ENCODE peak calls at places on chromosomes 11 and 22, in five cellular contexts. D is CD8-positive, alpha-beta memory T cell; R is A549; F is body of pancreas; P is aorta. V is an unnamed sample.

GRCh38 chr11:119092880-119093665 is 8.4 kb downstream of the HMBS start:
- DNase-seq in D (no peak), R (no peak), P (no peak), F (peak; percentile 50), V (no peak)

GRCh38 chr11:125904678-125905077 is 370 bp downstream of the DDX25 start:
- DNase-seq in R (no peak), P (no peak), F (no peak), D (no peak), V (no peak)

GRCh38 chr11:113577356-113578163 is 102.4 kb upstream of the DRD2 start:
- DNase-seq in D (no peak), P (no peak), F (peak; percentile 25), R (no peak), V (no peak)

GRCh38 chr11:126304457-126305072 is 705 bp downstream of the DCPS start:
- DNase-seq in D (no peak), P (no peak), R (no peak), F (no peak), V (no peak)

GRCh38 chr11:73995247-73995646 is 12.6 kb upstream of the UCP2 start:
- DNase-seq in P (no peak), F (no peak), D (peak; percentile 89), R (no peak), V (no peak)

GRCh38 chr11:119093951-119094815 is 7.5 kb downstream of the DPAGT1 start:
- DNase-seq in P (peak; percentile 59), F (peak; percentile 49), R (no peak), D (peak; percentile 42), V (no peak)

GRCh38 chr22:43310311-43310710 is 32.9 kb downstream of the SCUBE1 start:
- DNase-seq in D (no peak), P (peak; percentile 24), F (no peak), R (no peak), V (no peak)

GRCh38 chr11:22337571-22338464 is at the start of gene SLC17A6:
- DNase-seq in D (no peak), R (no peak), F (peak; percentile 12), P (no peak), V (no peak)

GRCh38 chr22:42760806-42761565 is 40.3 kb upstream of the A4GALT start:
- DNase-seq in D (no peak), R (no peak), F (no peak), P (no peak), V (no peak)

GRCh38 chr22:41380993-41381328 is 781 bp upstream of the TEF start:
- DNase-seq in F (peak; percentile 90), P (peak; percentile 89), D (no peak), R (peak; percentile 37), V (no peak)

GRCh38 chr11:11586465-11586864 is 35.3 kb downstream of the GALNT18 start:
- DNase-seq in D (no peak), P (no peak), F (no peak), R (no peak), V (no peak)

GRCh38 chr11:122750047-122750446 is 88.3 kb upstream of the CRTAM start:
- DNase-seq in D (peak; percentile 40), F (no peak), P (no peak), R (no peak), V (no peak)

GRCh38 chr11:76313271-76313670 is 67.7 kb downstream of the THAP12 start:
- DNase-seq in R (no peak), F (no peak), D (no peak), P (no peak), V (no peak)

DNA sequence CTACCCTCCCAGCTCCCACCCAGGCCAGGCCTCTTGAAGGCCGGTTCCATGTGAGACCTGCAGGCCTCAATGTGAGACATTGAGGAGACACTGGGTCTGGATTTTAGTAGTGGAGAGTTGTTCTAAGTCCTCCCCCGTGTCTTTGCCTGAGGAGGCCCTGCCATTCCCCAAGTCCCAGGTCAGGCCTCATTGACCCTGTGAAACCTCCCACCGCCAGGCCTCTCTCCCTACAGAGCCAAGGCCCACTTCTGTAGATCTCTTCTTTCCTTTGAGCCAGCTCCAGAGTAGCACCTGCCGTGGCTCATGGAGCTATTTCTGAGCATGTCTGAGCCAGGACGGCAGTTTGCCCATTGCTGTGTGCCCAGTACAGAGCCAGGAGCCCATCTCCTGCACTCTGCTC is 1419.6 kb downstream of the TBC1D22A start:
- DNase-seq in P (no peak), D (no peak), F (no peak), R (no peak), V (no peak)
- H3K4me3 ChIP-seq in P (no peak overlapping the region), D (no peak overlapping the region), F (no peak overlapping the region), R (no peak overlapping the region), V (no peak overlapping the region)

DNA sequence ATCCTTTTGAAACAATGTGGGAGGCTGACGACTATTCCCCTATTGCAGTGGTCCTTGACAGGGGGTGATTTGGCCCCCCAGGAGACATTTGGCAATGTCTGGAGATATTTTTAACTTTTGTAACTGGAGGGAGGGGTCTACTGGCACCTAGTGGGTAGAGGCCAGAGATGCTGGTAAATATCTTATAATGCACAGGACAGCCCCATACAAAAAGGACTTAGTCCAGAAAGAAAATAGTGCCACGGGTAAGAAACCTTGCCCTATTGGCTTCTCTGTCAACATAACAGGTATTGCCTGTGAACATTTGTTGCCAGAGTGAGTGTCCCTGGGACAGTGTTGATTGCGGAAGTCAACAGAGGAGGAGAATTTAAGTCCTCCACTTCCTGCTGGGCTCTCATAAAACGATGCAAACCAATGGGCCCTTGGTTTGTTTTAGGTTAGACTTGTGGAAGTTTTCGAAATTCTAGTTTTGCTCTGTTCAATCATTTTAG is 101.6 kb downstream of the MAML2 start:
- DNase-seq in F (no peak), R (no peak), D (no peak), P (no peak), V (no peak)
- H3K4me1 ChIP-seq in F (peaks cover 24% of the 10 kb centered on the region), R (peaks cover 45% of the 10 kb centered on the region), D (peaks cover 57% of the 10 kb centered on the region), P (peaks cover 15% of the 10 kb centered on the region), V (no peaks in the 10 kb centered on the region)

DNA sequence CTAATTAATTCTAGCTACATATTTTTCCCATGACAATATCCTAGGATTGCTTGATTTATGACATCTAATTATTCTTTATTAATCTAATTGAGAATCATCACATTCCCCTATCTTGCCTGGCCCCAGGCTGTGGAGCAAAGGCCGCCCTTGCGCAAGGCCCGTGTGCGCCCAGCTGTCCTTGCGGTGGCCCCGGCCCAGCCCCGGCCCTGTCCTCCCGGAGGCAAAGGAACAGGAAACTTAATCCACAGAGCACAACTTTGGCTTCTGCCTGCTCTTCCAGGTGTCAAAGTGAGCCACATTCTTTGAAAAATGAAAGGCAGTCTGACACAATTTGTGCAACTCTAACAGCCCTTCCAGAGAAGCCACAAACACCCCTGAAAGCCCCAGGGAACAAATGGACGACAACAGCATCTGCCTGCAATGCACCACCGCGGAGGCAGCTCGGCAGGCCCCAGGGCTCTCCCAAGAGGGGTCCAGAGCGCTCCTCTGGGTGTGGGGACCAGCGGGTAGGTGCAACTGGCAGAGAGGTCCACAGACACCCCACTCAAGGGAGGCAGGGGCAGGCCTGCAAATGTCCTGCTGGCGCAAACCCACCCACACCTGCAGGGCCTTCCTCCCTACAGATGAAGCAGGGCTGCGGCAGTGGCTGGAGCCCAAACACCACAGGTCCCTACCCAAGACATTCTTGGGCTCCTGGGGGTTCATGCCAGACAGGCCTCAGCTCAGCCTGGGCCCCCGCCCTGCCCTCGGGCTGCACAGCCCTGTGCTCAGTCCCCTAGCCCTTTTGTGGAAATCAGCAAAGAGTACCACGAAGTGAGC is 30.3 kb downstream of the GNB1L start:
- DNase-seq in D (no peak), F (peak; percentile 8), R (no peak), P (no peak), V (no peak)
- H3K27ac ChIP-seq in D (no peak overlapping the region), F (no peak overlapping the region), R (no peak overlapping the region), P (no peak overlapping the region), V (no peak overlapping the region)

GRCh38 chr11:60924110-60924905 is at the start of gene TMEM132A:
- DNase-seq in P (peak; percentile 78), R (peak; percentile 93), F (peak; percentile 78), D (no peak), V (peak; percentile 47)

GRCh38 chr11:60926500-60926899 is 2.2 kb downstream of the TMEM132A start:
- DNase-seq in P (no peak), D (no peak), R (no peak), F (no peak), V (no peak)

GRCh38 chr11:60925685-60926267 is 1.5 kb downstream of the TMEM132A start:
- DNase-seq in P (no peak), D (no peak), R (peak; percentile 81), F (no peak), V (no peak)

GRCh38 chr11:60923800-60924109 is 505 bp upstream of the TMEM132A start:
- DNase-seq in R (no peak), D (no peak), F (peak; percentile 35), P (no peak), V (no peak)

GRCh38 chr11:60924906-60925684 is 835 bp downstream of the TMEM132A start:
- DNase-seq in P (no peak), D (no peak), F (no peak), R (no peak), V (no peak)
- H3K4me3 ChIP-seq in P (peak overlapping the region; percentile 55), D (no peak overlapping the region), F (no peak overlapping the region), R (peak overlapping the region; percentile 70), V (peak overlapping the region; percentile 76)

GRCh38 chr11:72720047-72720446 is 32.2 kb downstream of the ARAP1 start:
- DNase-seq in R (no peak), P (peak; percentile 78), F (no peak), D (no peak), V (no peak)

GRCh38 chr11:72721689-72722049 is 30.5 kb downstream of the ARAP1 start:
- DNase-seq in D (peak; percentile 56), P (no peak), F (peak; percentile 45), R (no peak), V (no peak)

GRCh38 chr11:72720806-72721205 is 31.4 kb downstream of the ARAP1 start:
- DNase-seq in R (no peak), P (peak; percentile 48), D (no peak), F (peak; percentile 39), V (no peak)

GRCh38 chr11:72722050-72722748 is 30.0 kb downstream of the ARAP1 start:
- DNase-seq in P (peak; percentile 94), F (peak; percentile 92), D (peak; percentile 92), R (peak; percentile 97), V (no peak)

GRCh38 chr11:72721276-72721675 is 30.9 kb downstream of the ARAP1 start:
- DNase-seq in R (no peak), F (no peak), D (no peak), P (no peak), V (no peak)
- H3K4me1 ChIP-seq in R (peaks cover 35% of the 10 kb centered on the region), F (peaks cover 67% of the 10 kb centered on the region), D (peaks cover 58% of the 10 kb centered on the region), P (no peaks in the 10 kb centered on the region), V (peaks cover 1% of the 10 kb centered on the region)

GRCh38 chr22:20979243-20979809 is 2.8 kb upstream of the LZTR1 start:
- DNase-seq in P (peak; percentile 76), F (peak; percentile 79), R (no peak), D (peak; percentile 72), V (no peak)
- H3K27ac ChIP-seq in P (no peak overlapping the region), F (no peak overlapping the region), R (no peak overlapping the region), D (no peak overlapping the region), V (no peak overlapping the region)

GRCh38 chr11:64654958-64655541 is 64.0 kb downstream of the SLC22A12 start:
- DNase-seq in D (no peak), F (no peak), P (no peak), R (no peak), V (no peak)
- H3K4me3 ChIP-seq in D (no peak overlapping the region), F (no peak overlapping the region), P (no peak overlapping the region), R (no peak overlapping the region), V (no peak overlapping the region)

DNA sequence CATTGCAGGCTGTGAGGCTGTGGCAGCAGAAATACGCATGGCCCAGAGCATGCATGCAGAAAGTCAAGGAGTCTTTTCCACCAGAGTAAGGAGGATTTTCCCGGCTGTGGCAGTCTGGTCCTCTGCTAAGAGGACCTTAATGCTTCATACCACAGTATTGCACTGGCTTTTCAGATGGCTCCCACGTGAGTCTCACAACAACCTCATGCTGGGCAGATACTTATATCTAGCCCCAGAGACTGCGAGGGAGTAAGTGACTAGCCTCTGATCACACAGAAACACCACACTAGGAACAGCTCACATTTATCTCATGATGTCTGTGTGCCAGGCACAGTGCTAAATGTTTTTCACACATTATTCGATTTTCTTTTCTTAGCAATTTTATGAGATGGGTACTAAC is 8.0 kb downstream of the CRY2 start:
- DNase-seq in P (no peak), R (no peak), D (no peak), F (no peak), V (no peak)
- H3K4me1 ChIP-seq in P (peaks cover 9% of the 10 kb centered on the region), R (no peaks in the 10 kb centered on the region), D (peaks cover 9% of the 10 kb centered on the region), F (peaks cover 78% of the 10 kb centered on the region), V (peaks cover 9% of the 10 kb centered on the region)